ENCODE peak calls at places on chromosomes 1 and 21, in five cellular contexts. U, B, C, K and F are unnamed samples.

GRCh38 chr1:43912607-43913006 is 21.0 kb upstream of the ARTN start:
- DNase-seq in U (peak), B (no peak), C (no peak), K (peak), F (no peak)

GRCh38 chr1:159015440-159015909 is 5.8 kb downstream of the IFI16 start:
- DNase-seq in U (peak), B (no peak), C (no peak), K (peak), F (no peak)

GRCh38 chr1:58823481-58824010 is 39.7 kb upstream of the JUN start:
- DNase-seq in U (peak), B (no peak), C (no peak), K (peak), F (no peak)

GRCh38 chr1:12372761-12373160 is 142.9 kb downstream of the VPS13D start:
- DNase-seq in U (no peak), B (no peak), C (no peak), K (no peak), F (no peak)

GRCh38 chr1:88923224-88923623 is 31.9 kb upstream of the GTF2B start:
- DNase-seq in U (no peak), B (no peak), C (no peak), K (no peak), F (no peak)

GRCh38 chr1:11062965-11063401 is 3.2 kb upstream of the SRM start:
- DNase-seq in U (no peak), B (no peak), C (no peak), K (peak), F (no peak)

GRCh38 chr1:20093303-20093702 is 23.3 kb downstream of the PLA2G5 start:
- DNase-seq in U (no peak), B (no peak), C (no peak), K (no peak), F (no peak)

GRCh38 chr1:1440941-1441888 is 5.7 kb downstream of the VWA1 start:
- DNase-seq in U (peak), B (peak), C (peak), K (peak), F (no peak)

GRCh38 chr1:109786531-109787021 is 22.9 kb upstream of the EPS8L3 start:
- DNase-seq in U (peak), B (no peak), C (no peak), K (peak), F (no peak)

GRCh38 chr1:24727490-24728214 is 17.6 kb upstream of the CLIC4 start:
- DNase-seq in U (peak), B (peak), C (no peak), K (peak), F (no peak)

GRCh38 chr1:235409045-235409820 is 42.0 kb downstream of the TBCE start:
- DNase-seq in U (no peak), B (no peak), C (no peak), K (no peak), F (no peak)

GRCh38 chr21:46064870-46065214 is 33.1 kb upstream of the COL6A2 start:
- DNase-seq in U (no peak), B (no peak), C (peak), K (no peak), F (no peak)

GRCh38 chr1:196535727-196536126 is 72.5 kb downstream of the KCNT2 start:
- DNase-seq in U (peak), B (no peak), C (no peak), K (peak), F (no peak)

GRCh38 chr1:156809711-156810366 is 6.8 kb downstream of the SH2D2A start:
- DNase-seq in U (no peak), B (no peak), C (no peak), K (no peak), F (no peak)

GRCh38 chr1:45545019-45545493 is 5.6 kb upstream of the AKR1A1 start:
- DNase-seq in U (no peak), B (no peak), C (no peak), K (no peak), F (no peak)

GRCh38 chr1:214287884-214288283 is 6.9 kb downstream of the SMYD2 start:
- DNase-seq in U (no peak), B (no peak), C (no peak), K (no peak), F (no peak)

GRCh38 chr1:203629509-203630082 is 3.0 kb downstream of the ATP2B4 start:
- DNase-seq in U (peak), B (no peak), C (peak), K (peak), F (no peak)

GRCh38 chr1:234746798-234747196 is 136.8 kb upstream of the IRF2BP2 start:
- DNase-seq in U (no peak), B (no peak), C (no peak), K (no peak), F (no peak)

GRCh38 chr1:25245809-25246599 is 1.2 kb downstream of the RSRP1 start:
- DNase-seq in U (peak), B (no peak), C (peak), K (peak), F (no peak)

GRCh38 chr1:151106891-151107290 is 36.3 kb downstream of the GABPB2 start:
- DNase-seq in U (peak), B (no peak), C (no peak), K (peak), F (no peak)